ENCODE peak calls at places on chromosomes 11 and 22, in ten cellular contexts. V, U, C, F, Z, G, M, A, R and H are unnamed samples.

GRCh38 chr11:44609028-44609782 is 43.7 kb downstream of the CD82 start:
- DNase-seq in V (no peak), U (no peak), C (peak; percentile 39), F (no peak), Z (no peak), G (no peak), M (no peak), A (no peak), R (no peak), H (no peak)

GRCh38 chr11:115616941-115617340 is 112.7 kb upstream of the CADM1 start:
- DNase-seq in V (peak; percentile 54), U (no peak), C (no peak), F (no peak), Z (no peak), G (no peak), M (no peak), A (no peak), R (no peak), H (no peak)

GRCh38 chr22:36528336-36528735 is 630 bp downstream of the EIF3D start:
- DNase-seq in V (no peak), U (no peak), C (peak; percentile 13), F (no peak), Z (no peak), G (no peak), M (no peak), A (no peak), R (no peak), H (no peak)

GRCh38 chr11:12540913-12541587 is 133.2 kb upstream of the TEAD1 start:
- DNase-seq in V (no peak), U (no peak), C (no peak), F (peak; percentile 95), Z (peak; percentile 37), G (no peak), M (no peak), A (no peak), R (no peak), H (no peak)

GRCh38 chr11:63670077-63670737 is 969 bp downstream of the ATL3 start:
- DNase-seq in V (no peak), U (no peak), C (no peak), F (peak; percentile 70), Z (peak; percentile 33), G (no peak), M (no peak), A (no peak), R (no peak), H (peak; percentile 59)

GRCh38 chr11:3060436-3061025 is 3.3 kb upstream of the CARS1 start:
- DNase-seq in V (no peak), U (no peak), C (no peak), F (no peak), Z (no peak), G (no peak), M (no peak), A (no peak), R (no peak), H (no peak)

GRCh38 chr22:38967451-38968450 is 10.3 kb downstream of the APOBEC3A start:
- DNase-seq in V (no peak), U (no peak), C (peak; percentile 13), F (no peak), Z (no peak), G (no peak), M (no peak), A (no peak), R (no peak), H (no peak)

GRCh38 chr11:120034176-120034575 is 103.7 kb downstream of the TRIM29 start:
- DNase-seq in V (no peak), U (no peak), C (no peak), F (no peak), Z (no peak), G (no peak), M (no peak), A (no peak), R (no peak), H (no peak)

GRCh38 chr22:18955696-18956095 is 19.6 kb upstream of the PRODH start:
- DNase-seq in V (peak; percentile 17), U (no peak), C (no peak), F (no peak), Z (no peak), G (peak; percentile 42), M (no peak), A (no peak), R (no peak), H (no peak)

GRCh38 chr11:126645206-126645605 is 289.7 kb downstream of the ST3GAL4 start:
- DNase-seq in V (no peak), U (no peak), C (no peak), F (no peak), Z (no peak), G (no peak), M (no peak), A (no peak), R (no peak), H (no peak)

GRCh38 chr11:30535818-30536217 is 50.3 kb downstream of the MPPED2 start:
- DNase-seq in V (no peak), U (no peak), C (no peak), F (no peak), Z (no peak), G (no peak), M (no peak), A (no peak), R (no peak), H (no peak)

GRCh38 chr22:24834845-24835570 is 29.0 kb downstream of the SGSM1 start:
- DNase-seq in V (no peak), U (no peak), C (no peak), F (no peak), Z (peak; percentile 35), G (no peak), M (no peak), A (no peak), R (no peak), H (no peak)

GRCh38 chr11:69409812-69410645 is 71.4 kb upstream of the LINC01488 start:
- DNase-seq in V (no peak), U (no peak), C (no peak), F (no peak), Z (no peak), G (peak; percentile 39), M (no peak), A (no peak), R (no peak), H (no peak)

GRCh38 chr11:68374531-68374930 is 62.1 kb downstream of the LRP5 start:
- DNase-seq in V (no peak), U (no peak), C (no peak), F (no peak), Z (no peak), G (no peak), M (no peak), A (no peak), R (no peak), H (no peak)

GRCh38 chr11:92152245-92152644 is 72.4 kb upstream of the FAT3 start:
- DNase-seq in V (no peak), U (no peak), C (no peak), F (no peak), Z (no peak), G (no peak), M (peak; percentile 55), A (no peak), R (no peak), H (no peak)

GRCh38 chr11:33016654-33017053 is 976 bp downstream of the DEPDC7 start:
- DNase-seq in V (no peak), U (no peak), C (no peak), F (no peak), Z (no peak), G (no peak), M (no peak), A (no peak), R (no peak), H (no peak)

GRCh38 chr11:131712897-131713296 is 342.5 kb downstream of the NTM start:
- DNase-seq in V (no peak), U (no peak), C (no peak), F (no peak), Z (no peak), G (no peak), M (no peak), A (no peak), R (no peak), H (no peak)